ENCODE peak calls at places on chromosome 20, in four cellular contexts. N, J, G and Z are unnamed samples.

GRCh38 chr20:56616704-56617103 is 12.4 kb upstream of the TFAP2C start:
- DNase-seq in G (no peak), N (no peak), J (no peak), Z (no peak)

GRCh38 chr20:57259179-57260021 is 7.0 kb downstream of the BMP7 start:
- DNase-seq in N (no peak), J (no peak), G (no peak), Z (no peak)

GRCh38 chr20:19540401-19540800 is 217.7 kb upstream of the RIN2 start:
- DNase-seq in J (no peak), G (no peak), N (no peak), Z (no peak)

GRCh38 chr20:57716202-57716601 is 6.4 kb upstream of the PMEPA1 start:
- DNase-seq in J (no peak), N (no peak), G (no peak), Z (no peak)

GRCh38 chr20:44079968-44080560 is 106.9 kb downstream of the JPH2 start:
- DNase-seq in J (no peak), G (no peak), N (no peak), Z (no peak)

GRCh38 chr20:7629880-7630279 is 310.4 kb downstream of the HAO1 start:
- DNase-seq in J (no peak), G (no peak), N (no peak), Z (no peak)

GRCh38 chr20:64273109-64273508 is 17.6 kb downstream of the PCMTD2 start:
- DNase-seq in G (no peak), N (no peak), J (no peak), Z (peak; percentile 54)

GRCh38 chr20:22949710-22950109 is 85.4 kb upstream of the SSTR4 start:
- DNase-seq in G (no peak), N (no peak), J (no peak), Z (no peak)

GRCh38 chr20:18632196-18632789 is 44.4 kb downstream of the DTD1 start:
- DNase-seq in G (peak; percentile 19), J (peak; percentile 52), N (peak; percentile 50), Z (peak; percentile 61)

GRCh38 chr20:22719250-22719649 is 134.9 kb upstream of the FOXA2 start:
- DNase-seq in G (no peak), J (no peak), N (no peak), Z (no peak)

GRCh38 chr20:19758888-19759331 is 852 bp downstream of the RIN2 start:
- DNase-seq in J (no peak), N (no peak), G (no peak), Z (peak; percentile 71)

GRCh38 chr20:37539424-37539823 is 11.7 kb upstream of the BLCAP start:
- DNase-seq in N (no peak), G (no peak), J (no peak), Z (no peak)

GRCh38 chr20:2700913-2701620 is 8.5 kb downstream of the EBF4 start:
- DNase-seq in G (no peak), N (no peak), J (no peak), Z (no peak)

GRCh38 chr20:48722002-48722731 is 105.6 kb downstream of the PREX1 start:
- DNase-seq in G (no peak), N (no peak), J (no peak), Z (no peak)

GRCh38 chr20:46438156-46438750 is 31.8 kb upstream of the ELMO2 start:
- DNase-seq in G (no peak), N (peak; percentile 3), J (no peak), Z (no peak)

GRCh38 chr20:5890773-5891441 is 59.4 kb downstream of the TRMT6 start:
- DNase-seq in J (no peak), N (no peak), G (no peak), Z (no peak)

GRCh38 chr20:58310291-58310782 is 822 bp downstream of the RAB22A start:
- DNase-seq in J (no peak), G (no peak), N (no peak), Z (no peak)

GRCh38 chr20:36128463-36129176 is 25.9 kb upstream of the EPB41L1 start:
- DNase-seq in J (no peak), G (no peak), N (no peak), Z (no peak)

GRCh38 chr20:37670426-37670825 is 23.4 kb upstream of the CTNNBL1 start:
- DNase-seq in N (no peak), G (no peak), J (no peak), Z (no peak)

GRCh38 chr20:1569417-1569861 is 11.9 kb upstream of the SIRPD start:
- DNase-seq in J (no peak), N (no peak), G (no peak), Z (peak; percentile 45)

GRCh38 chr20:58366016-58366415 is 23.0 kb upstream of the VAPB start:
- DNase-seq in N (no peak), G (no peak), J (no peak), Z (no peak)

GRCh38 chr20:7152071-7152470 is 384.6 kb downstream of the BMP2 start:
- DNase-seq in J (no peak), N (no peak), G (no peak), Z (no peak)

GRCh38 chr20:18857640-18858039 is 44.1 kb downstream of the SCP2D1 start:
- DNase-seq in N (no peak), G (no peak), J (no peak), Z (no peak)

GRCh38 chr20:17138237-17138636 is 88.6 kb upstream of the PCSK2 start:
- DNase-seq in G (no peak), J (no peak), N (no peak), Z (no peak)

GRCh38 chr20:16308754-16309153 is 264.5 kb downstream of the KIF16B start:
- DNase-seq in G (no peak), N (no peak), J (no peak), Z (no peak)

GRCh38 chr20:18138639-18139583 is 1.2 kb downstream of the KAT14 start:
- DNase-seq in J (no peak), N (no peak), G (no peak), Z (no peak)

GRCh38 chr20:59752101-59752586 is 147.8 kb downstream of the PHACTR3 start:
- DNase-seq in J (no peak), N (no peak), G (no peak), Z (no peak)

GRCh38 chr20:46638367-46639274 is 12.6 kb downstream of the SLC13A3 start:
- DNase-seq in J (no peak), G (no peak), N (no peak), Z (no peak)

DNA sequence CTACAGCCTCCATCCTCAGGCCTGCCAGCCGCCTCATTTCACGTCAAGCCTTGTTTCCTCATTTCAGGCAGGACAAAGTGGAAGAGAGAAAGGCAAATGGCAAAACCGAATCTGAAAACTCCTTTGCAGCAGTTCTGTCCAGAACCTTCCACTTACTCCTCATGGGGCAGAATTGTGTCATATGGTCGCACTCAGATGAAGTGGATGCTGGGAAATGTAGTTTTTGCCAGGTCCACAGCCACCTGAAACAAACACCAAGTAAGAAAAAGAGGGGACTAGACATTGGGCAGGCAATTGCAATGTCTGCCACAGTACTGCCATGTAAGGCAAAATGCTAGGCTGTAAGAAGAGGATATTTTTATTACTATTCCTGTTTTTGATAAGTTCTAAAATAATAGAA is 44.9 kb downstream of the ISM1 start:
- DNase-seq in N (no peak), G (no peak), J (no peak), Z (no peak)
- H3K27ac ChIP-seq in N (no peak overlapping the region), G (no peak overlapping the region), J (no peak overlapping the region), Z (no peak overlapping the region)

DNA sequence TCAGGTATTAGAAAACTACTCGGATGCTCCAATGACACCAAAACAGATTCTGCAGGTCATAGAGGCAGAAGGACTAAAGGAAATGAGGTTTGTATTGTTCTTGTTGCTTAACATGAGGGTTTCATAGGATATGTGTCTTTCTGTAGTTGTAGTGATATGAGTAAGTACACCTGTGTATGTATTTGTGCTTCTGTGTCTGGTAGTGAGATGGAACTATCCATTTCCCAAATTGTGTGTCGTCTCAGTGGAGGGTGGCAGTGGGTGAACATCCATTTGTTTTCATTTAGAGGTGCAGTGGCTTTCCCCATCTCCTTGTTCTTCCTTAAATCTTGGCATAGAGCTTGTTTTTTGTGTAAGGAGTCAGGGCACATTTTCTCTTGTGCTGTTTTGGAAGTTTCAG is 8.2 kb downstream of the ASXL1 start:
- DNase-seq in J (no peak), N (no peak), G (no peak), Z (no peak)
- H3K27ac ChIP-seq in J (no peak overlapping the region), N (no peak overlapping the region), G (no peak overlapping the region), Z (no peak overlapping the region)

DNA sequence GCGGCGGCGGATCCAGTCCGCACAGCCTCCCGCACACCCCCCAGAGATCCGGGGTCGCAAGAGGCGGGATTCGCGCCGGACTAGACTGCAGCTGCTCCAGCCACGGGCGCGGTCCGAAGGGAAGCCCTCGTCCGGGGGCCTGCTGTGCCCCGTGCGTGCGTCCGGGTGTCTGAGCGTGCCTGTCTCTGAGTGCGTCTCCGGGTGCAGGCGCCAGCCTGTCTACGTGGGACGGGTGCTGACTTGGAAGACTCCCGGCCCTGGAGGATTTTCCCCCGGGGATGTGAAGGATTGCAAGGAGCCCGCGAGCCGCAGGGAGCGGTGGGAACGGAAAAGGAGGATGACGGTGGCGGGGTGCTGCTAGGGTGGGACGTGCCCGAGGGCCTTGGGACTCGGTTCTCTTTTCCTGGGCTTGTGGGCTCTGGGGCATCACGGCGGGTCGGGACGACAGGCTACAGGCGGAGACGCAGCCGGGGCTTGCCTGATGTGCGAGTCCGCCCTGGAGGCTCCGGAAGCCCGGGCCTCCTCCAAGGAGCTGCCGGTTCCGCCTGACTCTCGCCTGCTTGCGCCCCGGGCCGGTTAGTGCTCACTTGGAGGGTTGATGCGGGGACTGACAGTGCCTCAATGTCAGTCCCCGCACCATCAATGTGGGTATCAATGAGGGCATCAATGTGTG is 5.7 kb downstream of the MAFB start:
- DNase-seq in J (no peak), N (no peak), G (no peak), Z (no peak)
- H3K27ac ChIP-seq in J (no peak overlapping the region), N (no peak overlapping the region), G (no peak overlapping the region), Z (peak overlapping the region; percentile 62)

DNA sequence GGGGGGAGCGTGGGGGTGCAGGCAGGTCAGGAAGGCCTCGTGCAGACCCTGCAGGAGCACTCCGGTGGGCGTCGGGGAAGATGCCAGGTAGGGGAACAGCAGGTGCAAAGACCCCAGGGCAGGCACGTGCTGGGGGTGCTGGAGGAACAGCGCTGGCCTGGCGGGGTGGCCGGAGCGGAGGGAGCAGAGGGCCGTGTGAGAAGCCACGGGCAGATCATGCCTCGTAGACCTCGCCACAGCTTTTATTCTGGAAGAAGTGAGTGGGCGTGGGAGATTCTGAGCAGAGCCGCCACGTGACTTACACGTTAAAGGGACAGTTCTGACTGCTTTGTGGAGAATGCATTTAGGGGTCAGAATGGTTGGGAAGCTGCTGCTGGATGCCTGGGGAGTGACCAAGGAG is 9.3 kb downstream of the NTSR1 start:
- DNase-seq in N (no peak), J (no peak), G (no peak), Z (peak; percentile 55)
- H3K27ac ChIP-seq in N (no peak overlapping the region), J (no peak overlapping the region), G (no peak overlapping the region), Z (no peak overlapping the region)

GRCh38 chr20:8661229-8662023 is 407.5 kb upstream of the PLCB4 start:
- DNase-seq in G (no peak), N (no peak), J (no peak), Z (no peak)
- H3K27ac ChIP-seq in G (no peak overlapping the region), N (no peak overlapping the region), J (no peak overlapping the region), Z (no peak overlapping the region)

GRCh38 chr20:11170025-11170424 is 496.2 kb upstream of the JAG1 start:
- DNase-seq in J (no peak), G (no peak), N (no peak), Z (no peak)
- H3K27ac ChIP-seq in J (no peak overlapping the region), G (no peak overlapping the region), N (no peak overlapping the region), Z (no peak overlapping the region)

GRCh38 chr20:50041238-50041915 is 58.6 kb downstream of the SNAI1 start:
- DNase-seq in G (no peak), J (no peak), N (no peak), Z (no peak)
- H3K27ac ChIP-seq in G (no peak overlapping the region), J (no peak overlapping the region), N (no peak overlapping the region), Z (no peak overlapping the region)

GRCh38 chr20:21496452-21496851 is 17.4 kb downstream of the NKX2-2 start:
- DNase-seq in G (no peak), J (no peak), N (no peak), Z (no peak)
- H3K27ac ChIP-seq in G (no peak overlapping the region), J (no peak overlapping the region), N (no peak overlapping the region), Z (no peak overlapping the region)